ENCODE peak calls at places on chromosome 13, in four cellular contexts. W is HepG2, X is GM12878, T is A549. J is an unnamed sample.

GRCh38 chr13:60397693-60398437 is 845 bp downstream of the TDRD3 start:
- DNase-seq in W (peak), X (no peak), T (peak), J (peak)

GRCh38 chr13:44819245-44819644 is 170.0 kb downstream of the NUFIP1 start:
- DNase-seq in W (peak), X (no peak), T (peak), J (no peak)

GRCh38 chr13:90281709-90282108 is 1065.8 kb upstream of the MIR17HG start:
- DNase-seq in W (no peak), X (no peak), T (no peak), J (no peak)

GRCh38 chr13:35475131-35475959 is 1.1 kb downstream of the MAB21L1 start:
- DNase-seq in W (no peak), X (no peak), T (no peak), J (peak)

GRCh38 chr13:45674908-45675307 is 27.2 kb upstream of the CBY2 start:
- DNase-seq in W (no peak), X (no peak), T (no peak), J (peak)

GRCh38 chr13:97577026-97577425 is 143.1 kb downstream of the RAP2A start:
- DNase-seq in W (no peak), X (no peak), T (no peak), J (no peak)

GRCh38 chr13:108957369-108958012 is 328.1 kb downstream of the MYO16 start:
- DNase-seq in W (no peak), X (no peak), T (peak), J (no peak)

GRCh38 chr13:52371736-52372247 is 34.2 kb downstream of the THSD1 start:
- DNase-seq in W (peak), X (no peak), T (no peak), J (peak)

GRCh38 chr13:59873856-59874255 is 289.9 kb downstream of the DIAPH3 start:
- DNase-seq in W (no peak), X (no peak), T (no peak), J (no peak)

GRCh38 chr13:104796581-104796980 is 1730.4 kb upstream of the SLC10A2 start:
- DNase-seq in W (no peak), X (no peak), T (no peak), J (no peak)

GRCh38 chr13:113464476-113464875 is 11.2 kb upstream of the ADPRHL1 start:
- DNase-seq in W (no peak), X (no peak), T (no peak), J (no peak)

GRCh38 chr13:112688560-112689497 is 1.0 kb upstream of the ATP11A start:
- DNase-seq in W (peak), X (no peak), T (no peak), J (no peak)

GRCh38 chr13:50700664-50701266 is 142.7 kb downstream of the DLEU7 start:
- DNase-seq in W (no peak), X (no peak), T (no peak), J (no peak)

GRCh38 chr13:101875717-101876393 is 423.4 kb downstream of the ITGBL1 start:
- DNase-seq in W (peak), X (no peak), T (peak), J (no peak)

GRCh38 chr13:77375554-77375953 is 48.7 kb upstream of the MYCBP2 start:
- DNase-seq in W (no peak), X (no peak), T (no peak), J (no peak)

GRCh38 chr13:42266464-42266863 is 5.5 kb upstream of the AKAP11 start:
- DNase-seq in W (no peak), X (no peak), T (no peak), J (no peak)

GRCh38 chr13:71758823-71759222 is 108.2 kb downstream of the DACH1 start:
- DNase-seq in W (no peak), X (no peak), T (no peak), J (peak)

GRCh38 chr13:78339927-78340326 is 263.4 kb downstream of the POU4F1 start:
- DNase-seq in W (no peak), X (no peak), T (no peak), J (no peak)

GRCh38 chr13:65936249-65936648 is 1293.9 kb downstream of the PCDH9 start:
- DNase-seq in W (no peak), X (no peak), T (no peak), J (no peak)

GRCh38 chr13:113129921-113130750 is 7.5 kb downstream of the F10 start:
- DNase-seq in W (no peak), X (no peak), T (no peak), J (no peak)

GRCh38 chr13:48896312-48896711 is 79.4 kb upstream of the FNDC3A start:
- DNase-seq in W (no peak), X (no peak), T (peak), J (no peak)

GRCh38 chr13:98279473-98280175 is 102.6 kb upstream of the RNF113B start:
- DNase-seq in W (no peak), X (peak), T (no peak), J (peak)

GRCh38 chr13:45300190-45300985 is 40.6 kb downstream of the TPT1 start:
- DNase-seq in W (no peak), X (no peak), T (no peak), J (no peak)

GRCh38 chr13:30870049-30870884 is 35.8 kb upstream of the MEDAG start:
- DNase-seq in W (no peak), X (no peak), T (peak), J (no peak)

GRCh38 chr13:71374471-71375041 is 492.4 kb downstream of the DACH1 start:
- DNase-seq in W (no peak), X (no peak), T (no peak), J (no peak)

GRCh38 chr13:111247552-111247951 is 72.9 kb upstream of the TEX29 start:
- DNase-seq in W (peak), X (no peak), T (no peak), J (no peak)

GRCh38 chr13:48843630-48844380 is 131.9 kb upstream of the FNDC3A start:
- DNase-seq in W (no peak), X (no peak), T (no peak), J (no peak)

GRCh38 chr13:24668511-24668910 is 11.7 kb upstream of the ATP12A start:
- DNase-seq in W (no peak), X (no peak), T (no peak), J (no peak)

GRCh38 chr13:44249439-44249838 is 124.2 kb upstream of the SERP2 start:
- DNase-seq in W (no peak), X (no peak), T (no peak), J (no peak)

GRCh38 chr13:112263152-112263551 is 113.0 kb upstream of the SPACA7 start:
- DNase-seq in W (no peak), X (no peak), T (no peak), J (no peak)

GRCh38 chr13:83178008-83178407 is 704.3 kb downstream of the SLITRK1 start:
- DNase-seq in W (no peak), X (no peak), T (no peak), J (no peak)

GRCh38 chr13:90084684-90085290 is 1262.7 kb upstream of the MIR17HG start:
- DNase-seq in W (no peak), X (no peak), T (no peak), J (no peak)

GRCh38 chr13:63774133-63774532 is 2358.5 kb upstream of the PCDH20 start:
- DNase-seq in W (no peak), X (no peak), T (no peak), J (no peak)

GRCh38 chr13:49502954-49503353 is 7.2 kb downstream of the PHF11 start:
- DNase-seq in W (no peak), X (no peak), T (no peak), J (no peak)

GRCh38 chr13:105278797-105279425 is 1256.6 kb downstream of the EFNB2 start:
- DNase-seq in W (no peak), X (no peak), T (no peak), J (no peak)

GRCh38 chr13:66665991-66666390 is 564.1 kb downstream of the PCDH9 start:
- DNase-seq in W (no peak), X (no peak), T (peak), J (peak)

GRCh38 chr13:28161370-28161769 is 23.0 kb downstream of the PAN3 start:
- DNase-seq in W (peak), X (no peak), T (no peak), J (no peak)

GRCh38 chr13:21949818-21950429 is 279.1 kb downstream of the FGF9 start:
- DNase-seq in W (no peak), X (no peak), T (no peak), J (no peak)

GRCh38 chr13:37651371-37651770 is 52.8 kb upstream of the POSTN start:
- DNase-seq in W (no peak), X (no peak), T (no peak), J (no peak)

GRCh38 chr13:37646531-37646930 is 48.0 kb upstream of the POSTN start:
- DNase-seq in W (no peak), X (no peak), T (no peak), J (no peak)

GRCh38 chr13:37648604-37649003 is 50.0 kb upstream of the POSTN start:
- DNase-seq in W (no peak), X (no peak), T (no peak), J (no peak)

GRCh38 chr13:37645181-37645580 is 46.6 kb upstream of the POSTN start:
- DNase-seq in W (no peak), X (no peak), T (no peak), J (no peak)

GRCh38 chr13:37647038-37647650 is 48.6 kb upstream of the POSTN start:
- DNase-seq in W (no peak), X (no peak), T (no peak), J (no peak)
- TF ChIP-seq EP300 in W (no peak), X (no peak), T (no peak), J (no peak)

GRCh38 chr13:110126391-110126961 is 180.5 kb downstream of the COL4A1 start:
- DNase-seq in W (no peak), X (no peak), T (peak), J (no peak)
- TF ChIP-seq PBX3 in W (no peak), X (no peak), T (no peak), J (peak)

DNA sequence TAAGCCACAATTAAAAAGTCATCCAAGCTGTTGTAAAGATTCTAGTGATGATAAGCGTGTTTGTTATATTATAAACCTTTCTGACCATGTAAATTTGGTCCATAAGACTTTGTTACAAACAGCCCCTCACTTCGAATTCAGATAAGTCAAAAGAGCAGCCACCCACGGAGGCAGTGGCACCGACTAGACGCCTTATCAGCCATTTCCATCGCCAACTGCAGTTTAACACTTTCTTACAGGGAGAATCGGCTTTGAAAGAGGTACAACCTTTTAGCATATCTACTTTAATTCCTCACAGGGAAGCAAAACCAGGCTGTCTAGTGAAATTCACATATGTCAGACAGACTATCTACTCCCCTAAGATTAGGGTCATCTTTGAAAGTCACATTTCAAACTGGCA is 47.5 kb downstream of the SOX21 start:
- DNase-seq in W (no peak), X (no peak), T (no peak), J (no peak)
- TF ChIP-seq EP300 in W (no peak), X (no peak), T (no peak), J (no peak)

DNA sequence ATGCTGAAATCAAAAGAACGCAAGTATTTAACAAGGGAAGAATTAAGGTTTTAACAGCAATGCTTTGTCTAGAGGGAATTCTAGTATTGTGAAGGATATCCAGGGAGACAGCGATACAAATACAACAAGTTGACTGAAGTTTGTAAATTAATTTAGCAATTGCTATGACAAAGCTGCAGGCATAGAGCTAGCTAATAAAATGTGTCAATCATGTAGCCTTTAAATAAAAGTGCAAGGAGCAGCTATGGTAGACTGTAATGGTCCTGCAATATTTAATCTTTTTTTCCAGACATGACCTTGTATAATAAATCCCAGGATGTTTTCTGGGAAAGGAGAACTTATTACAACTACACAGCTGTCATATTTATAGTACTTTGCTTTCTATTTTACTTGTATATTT is 779.3 kb downstream of the SLITRK5 start:
- DNase-seq in W (no peak), X (no peak), T (no peak), J (no peak)
- TF ChIP-seq PBX3 in W (no peak), X (no peak), T (no peak), J (no peak)